ENCODE peak calls at places on chromosomes 11 and 22, in five cellular contexts. N is stimulated activated CD4-positive, alpha-beta T cell treated with anti-CD3 and anti-CD28 coated beads, Interleukin-15, amount 100 ng/mL, for 24 hours; V is AG09319; M is anterior cingulate cortex; W is lower lobe of right lung. Q is an unnamed sample.

GRCh38 chr11:130122141-130122575 is 37.4 kb upstream of the ST14 start:
- DNase-seq in M (no peak), V (no peak), N (peak; percentile 63), W (no peak), Q (no peak)

GRCh38 chr11:128967578-128967977 is 24.9 kb upstream of the TP53AIP1 start:
- DNase-seq in N (no peak), M (no peak), W (no peak), V (no peak), Q (no peak)

GRCh38 chr11:123100378-123101085 is 38.6 kb upstream of the HSPA8 start:
- DNase-seq in W (no peak), N (no peak), V (no peak), M (no peak), Q (no peak)

GRCh38 chr11:69280994-69281393 is 13.0 kb upstream of the MYEOV start:
- DNase-seq in N (no peak), V (no peak), M (no peak), W (no peak), Q (no peak)

GRCh38 chr11:14336507-14337503 is 22.2 kb downstream of the RRAS2 start:
- DNase-seq in M (no peak), W (no peak), N (peak; percentile 16), V (peak; percentile 38), Q (peak; percentile 67)

GRCh38 chr11:702731-703461 is 3.1 kb upstream of the EPS8L2 start:
- DNase-seq in M (no peak), N (no peak), W (peak; percentile 91), V (no peak), Q (no peak)

GRCh38 chr11:42812408-42812807 is 499.4 kb upstream of the API5 start:
- DNase-seq in W (no peak), N (no peak), V (no peak), M (no peak), Q (no peak)

GRCh38 chr11:2293396-2294339 is 8.1 kb downstream of the C11orf21 start:
- DNase-seq in M (no peak), N (no peak), V (no peak), W (peak; percentile 54), Q (no peak)

GRCh38 chr11:66020212-66020611 is 6.1 kb downstream of the CATSPER1 start:
- DNase-seq in V (no peak), N (no peak), W (no peak), M (no peak), Q (no peak)

GRCh38 chr11:18111005-18111404 is 5.1 kb upstream of the SAAL1 start:
- DNase-seq in V (no peak), N (no peak), M (no peak), W (no peak), Q (no peak)

GRCh38 chr11:59862252-59862651 is 4.0 kb downstream of the TCN1 start:
- DNase-seq in W (no peak), N (no peak), V (no peak), M (no peak), Q (no peak)

GRCh38 chr22:30606455-30607299 is at the start of gene TCN2:
- DNase-seq in W (peak; percentile 80), N (peak; percentile 60), M (peak; percentile 27), V (peak; percentile 39), Q (peak; percentile 47)

GRCh38 chr22:38017272-38017920 is 33.0 kb upstream of the SOX10 start:
- DNase-seq in M (no peak), N (no peak), W (peak; percentile 89), V (peak; percentile 54), Q (peak; percentile 35)

GRCh38 chr11:73734996-73735395 is 25.9 kb downstream of the RAB6A start:
- DNase-seq in W (no peak), M (no peak), V (no peak), N (no peak), Q (no peak)

GRCh38 chr11:66150140-66150539 is 80.1 kb downstream of the PACS1 start:
- DNase-seq in M (no peak), N (no peak), W (no peak), V (no peak), Q (no peak)

GRCh38 chr11:133908827-133909226 is 47.9 kb downstream of the IGSF9B start:
- DNase-seq in M (no peak), W (peak; percentile 30), V (no peak), N (no peak), Q (no peak)

GRCh38 chr11:95985174-95985808 is 61.4 kb upstream of the MTMR2 start:
- DNase-seq in V (no peak), W (no peak), M (no peak), N (no peak), Q (no peak)

GRCh38 chr22:42432020-42432596 is at the start of gene NFAM1:
- DNase-seq in W (peak; percentile 86), M (no peak), N (no peak), V (no peak), Q (no peak)

GRCh38 chr11:128695539-128696221 is 1.8 kb downstream of the FLI1 start:
- DNase-seq in V (no peak), M (no peak), W (peak; percentile 81), N (peak; percentile 51), Q (no peak)

GRCh38 chr11:8593935-8594909 is at the start of gene STK33:
- DNase-seq in M (no peak), V (no peak), W (peak; percentile 76), N (peak; percentile 62), Q (no peak)

GRCh38 chr11:95684170-95684569 is 105.4 kb downstream of the FAM76B start:
- DNase-seq in N (no peak), V (no peak), M (no peak), W (no peak), Q (no peak)

GRCh38 chr22:24937114-24937513 is 9.4 kb downstream of the LHFPL7 start:
- DNase-seq in N (no peak), M (no peak), V (no peak), W (no peak), Q (no peak)

GRCh38 chr22:44042822-44043221 is 18.7 kb downstream of the PARVB start:
- DNase-seq in V (no peak), N (no peak), M (no peak), W (no peak), Q (no peak)

GRCh38 chr11:30360741-30361140 is 37.8 kb downstream of the ARL14EP start:
- DNase-seq in N (no peak), M (no peak), V (no peak), W (no peak), Q (no peak)

GRCh38 chr11:129853508-129854228 is 38.0 kb downstream of the TMEM45B start:
- DNase-seq in W (peak; percentile 81), M (no peak), N (peak; percentile 41), V (peak; percentile 27), Q (no peak)

GRCh38 chr22:37169947-37170688 is 17.9 kb downstream of the C1QTNF6 start:
- DNase-seq in M (no peak), V (no peak), N (no peak), W (peak; percentile 20), Q (no peak)

GRCh38 chr11:35722641-35723040 is 60.1 kb downstream of the TRIM44 start:
- DNase-seq in N (no peak), W (no peak), V (no peak), M (no peak), Q (no peak)

GRCh38 chr22:46551321-46551720 is 13.9 kb upstream of the CELSR1 start:
- DNase-seq in V (no peak), W (peak; percentile 13), M (no peak), N (no peak), Q (no peak)

GRCh38 chr11:79046365-79046764 is 394.5 kb downstream of the TENM4 start:
- DNase-seq in W (no peak), V (no peak), N (no peak), M (no peak), Q (peak; percentile 55)

GRCh38 chr11:78560826-78561484 is 13.7 kb downstream of the NARS2 start:
- DNase-seq in M (no peak), W (no peak), V (no peak), N (no peak), Q (no peak)

GRCh38 chr11:123122341-123122740 is 60.4 kb upstream of the HSPA8 start:
- DNase-seq in N (no peak), W (no peak), V (no peak), M (no peak), Q (no peak)

GRCh38 chr11:20014067-20014402 is 146.2 kb downstream of the DBX1 start:
- DNase-seq in V (no peak), M (no peak), W (no peak), N (no peak), Q (no peak)

GRCh38 chr11:29321293-29322132 is 695.3 kb downstream of the KCNA4 start:
- DNase-seq in W (no peak), V (no peak), M (no peak), N (no peak), Q (no peak)

GRCh38 chr11:120832609-120833221 is 191.2 kb upstream of the TBCEL start:
- DNase-seq in V (no peak), M (no peak), N (no peak), W (no peak), Q (no peak)

GRCh38 chr11:132058211-132058772 is 687.9 kb downstream of the NTM start:
- DNase-seq in M (no peak), W (no peak), V (no peak), N (no peak), Q (no peak)

GRCh38 chr11:118649941-118650340 is 29.5 kb downstream of the TREH start:
- DNase-seq in N (no peak), W (no peak), V (no peak), M (no peak), Q (no peak)

GRCh38 chr22:45676024-45676423 is 4.4 kb downstream of the ATXN10 start:
- DNase-seq in M (no peak), N (no peak), V (no peak), W (no peak), Q (no peak)

GRCh38 chr11:47430524-47430923 is 4.3 kb upstream of the PSMC3 start:
- DNase-seq in M (no peak), N (no peak), V (no peak), W (no peak), Q (no peak)

GRCh38 chr11:87356428-87356827 is 318.7 kb downstream of the TMEM135 start:
- DNase-seq in V (no peak), W (no peak), N (no peak), M (no peak), Q (no peak)